ENCODE peak calls at places on chromosomes 2 and 18, in nine cellular contexts. R is stomach, P is K562, O is suprapubic skin, A is SK-N-SH, G is transverse colon, B is sigmoid colon, Y is HepG2, K is H1. Q is an unnamed sample.

GRCh38 chr2:61951876-61952275 is 46.4 kb downstream of the COMMD1 start:
- DNase-seq in R (no peak), P (no peak), O (no peak), A (no peak), G (no peak), B (no peak), Y (no peak), K (no peak), Q (no peak)

GRCh38 chr2:195105581-195105980 is 551.4 kb upstream of the SLC39A10 start:
- DNase-seq in R (no peak), P (no peak), O (no peak), A (no peak), G (no peak), B (no peak), Y (no peak), K (no peak), Q (no peak)

GRCh38 chr18:47683774-47684173 is 246.7 kb downstream of the SMAD2 start:
- DNase-seq in R (no peak), P (no peak), O (no peak), A (no peak), G (no peak), B (no peak), Y (no peak), K (no peak), Q (no peak)

GRCh38 chr2:168323456-168324058 is 76.2 kb upstream of the STK39 start:
- DNase-seq in R (no peak), P (no peak), O (no peak), A (no peak), G (no peak), B (no peak), Y (no peak), K (no peak), Q (no peak)

GRCh38 chr18:12598181-12598921 is 59.6 kb downstream of the SPIRE1 start:
- DNase-seq in R (no peak), P (no peak), O (no peak), A (no peak), G (no peak), B (no peak), Y (no peak), K (no peak), Q (peak)

GRCh38 chr2:236155406-236155805 is 12.8 kb downstream of the GBX2 start:
- DNase-seq in R (no peak), P (no peak), O (no peak), A (no peak), G (no peak), B (peak), Y (no peak), K (no peak), Q (no peak)

GRCh38 chr2:147578529-147578928 is 266.3 kb upstream of the ACVR2A start:
- DNase-seq in R (no peak), P (no peak), O (no peak), A (no peak), G (no peak), B (no peak), Y (no peak), K (no peak), Q (no peak)

GRCh38 chr2:239745386-239745785 is 279.8 kb downstream of the NDUFA10 start:
- DNase-seq in R (no peak), P (no peak), O (no peak), A (no peak), G (no peak), B (no peak), Y (no peak), K (no peak), Q (no peak)

GRCh38 chr2:43255249-43255960 is 29.0 kb upstream of the ZFP36L2 start:
- DNase-seq in R (no peak), P (no peak), O (no peak), A (no peak), G (no peak), B (no peak), Y (peak), K (no peak), Q (no peak)

GRCh38 chr2:181239400-181239799 is 217.8 kb upstream of the ITGA4 start:
- DNase-seq in R (no peak), P (no peak), O (no peak), A (no peak), G (no peak), B (no peak), Y (peak), K (no peak), Q (no peak)

GRCh38 chr2:202030676-202031075 is 3.0 kb upstream of the FZD7 start:
- DNase-seq in R (no peak), P (no peak), O (no peak), A (no peak), G (no peak), B (no peak), Y (no peak), K (no peak), Q (no peak)

GRCh38 chr2:86786001-86786536 is 4.6 kb downstream of the CD8A start:
- DNase-seq in R (no peak), P (no peak), O (no peak), A (no peak), G (no peak), B (no peak), Y (no peak), K (no peak), Q (no peak)

GRCh38 chr2:69693059-69693458 is 48.9 kb upstream of the ANXA4 start:
- DNase-seq in R (no peak), P (no peak), O (no peak), A (no peak), G (no peak), B (no peak), Y (peak), K (no peak), Q (no peak)

GRCh38 chr2:188969236-188970032 is 4.7 kb upstream of the COL3A1 start:
- DNase-seq in R (no peak), P (no peak), O (no peak), A (no peak), G (no peak), B (no peak), Y (no peak), K (no peak), Q (no peak)

GRCh38 chr2:187566266-187566665 is 12.0 kb upstream of the TFPI start:
- DNase-seq in R (no peak), P (no peak), O (no peak), A (no peak), G (no peak), B (no peak), Y (no peak), K (no peak), Q (no peak)

GRCh38 chr2:237806334-237806733 is 7.8 kb downstream of the RBM44 start:
- DNase-seq in R (no peak), P (no peak), O (no peak), A (no peak), G (no peak), B (no peak), Y (no peak), K (no peak), Q (no peak)

GRCh38 chr2:30145826-30146336 is 926 bp upstream of the YPEL5 start:
- DNase-seq in R (no peak), P (no peak), O (no peak), A (no peak), G (no peak), B (no peak), Y (no peak), K (no peak), Q (no peak)

GRCh38 chr18:60506682-60507081 is 134.1 kb upstream of the MC4R start:
- DNase-seq in R (no peak), P (no peak), O (no peak), A (peak), G (no peak), B (no peak), Y (no peak), K (no peak), Q (no peak)

GRCh38 chr2:182866461-182867369 is at the start of gene FRZB:
- DNase-seq in R (peak), P (peak), O (peak), A (peak), G (peak), B (peak), Y (peak), K (peak), Q (peak)

GRCh38 chr2:22604150-22604549 is 780.8 kb upstream of the KLHL29 start:
- DNase-seq in R (no peak), P (no peak), O (no peak), A (no peak), G (no peak), B (no peak), Y (no peak), K (no peak), Q (no peak)

GRCh38 chr2:7572460-7572859 is 655.2 kb downstream of the RNF144A start:
- DNase-seq in R (no peak), P (no peak), O (no peak), A (no peak), G (no peak), B (no peak), Y (no peak), K (no peak), Q (no peak)

GRCh38 chr2:220499281-220499680 is 871.9 kb downstream of the SLC4A3 start:
- DNase-seq in R (no peak), P (no peak), O (no peak), A (no peak), G (no peak), B (no peak), Y (no peak), K (no peak), Q (no peak)

GRCh38 chr2:207632575-207633492 is 7.6 kb upstream of the METTL21A start:
- DNase-seq in R (no peak), P (no peak), O (no peak), A (no peak), G (no peak), B (no peak), Y (peak), K (no peak), Q (no peak)

GRCh38 chr2:210199186-210199765 is 26.0 kb downstream of the ACADL start:
- DNase-seq in R (no peak), P (peak), O (no peak), A (no peak), G (no peak), B (no peak), Y (peak), K (no peak), Q (no peak)

GRCh38 chr2:177828546-177828945 is 244.0 kb downstream of the PDE11A start:
- DNase-seq in R (no peak), P (no peak), O (no peak), A (no peak), G (no peak), B (no peak), Y (no peak), K (no peak), Q (no peak)

GRCh38 chr2:237760506-237761502 is 37.8 kb upstream of the RBM44 start:
- DNase-seq in R (no peak), P (no peak), O (no peak), A (no peak), G (no peak), B (no peak), Y (no peak), K (no peak), Q (no peak)

GRCh38 chr2:231627384-231628156 is 34.9 kb downstream of the TEX44 start:
- DNase-seq in R (no peak), P (no peak), O (no peak), A (no peak), G (no peak), B (no peak), Y (no peak), K (no peak), Q (no peak)

GRCh38 chr2:128654404-128654803 is 335.7 kb upstream of the HS6ST1 start:
- DNase-seq in R (no peak), P (no peak), O (no peak), A (no peak), G (peak), B (no peak), Y (no peak), K (no peak), Q (no peak)

GRCh38 chr18:5851998-5852397 is 43.3 kb downstream of the TMEM200C start:
- DNase-seq in R (no peak), P (no peak), O (no peak), A (no peak), G (no peak), B (no peak), Y (no peak), K (no peak), Q (no peak)

GRCh38 chr2:8819194-8819593 is 18.2 kb downstream of the KIDINS220 start:
- DNase-seq in R (no peak), P (no peak), O (no peak), A (no peak), G (no peak), B (no peak), Y (no peak), K (no peak), Q (no peak)

GRCh38 chr2:26847663-26848335 is at the start of gene DPYSL5:
- DNase-seq in R (no peak), P (peak), O (no peak), A (peak), G (no peak), B (no peak), Y (no peak), K (peak), Q (no peak)

GRCh38 chr2:7010376-7010775 is 93.2 kb downstream of the RNF144A start:
- DNase-seq in R (no peak), P (no peak), O (no peak), A (no peak), G (no peak), B (no peak), Y (no peak), K (no peak), Q (no peak)

GRCh38 chr2:19898592-19899329 is 3.0 kb downstream of the TTC32 start:
- DNase-seq in R (no peak), P (peak), O (no peak), A (peak), G (no peak), B (no peak), Y (no peak), K (no peak), Q (peak)

GRCh38 chr2:19901458-19902271 is at the start of gene TTC32:
- DNase-seq in R (peak), P (peak), O (peak), A (peak), G (peak), B (peak), Y (peak), K (peak), Q (peak)

GRCh38 chr2:19900536-19901200 is 1.1 kb downstream of the TTC32 start:
- DNase-seq in R (no peak), P (peak), O (no peak), A (peak), G (no peak), B (no peak), Y (peak), K (no peak), Q (no peak)

GRCh38 chr2:19901201-19901457 is 654 bp downstream of the TTC32 start:
- DNase-seq in R (no peak), P (no peak), O (no peak), A (no peak), G (no peak), B (no peak), Y (no peak), K (no peak), Q (no peak)

DNA sequence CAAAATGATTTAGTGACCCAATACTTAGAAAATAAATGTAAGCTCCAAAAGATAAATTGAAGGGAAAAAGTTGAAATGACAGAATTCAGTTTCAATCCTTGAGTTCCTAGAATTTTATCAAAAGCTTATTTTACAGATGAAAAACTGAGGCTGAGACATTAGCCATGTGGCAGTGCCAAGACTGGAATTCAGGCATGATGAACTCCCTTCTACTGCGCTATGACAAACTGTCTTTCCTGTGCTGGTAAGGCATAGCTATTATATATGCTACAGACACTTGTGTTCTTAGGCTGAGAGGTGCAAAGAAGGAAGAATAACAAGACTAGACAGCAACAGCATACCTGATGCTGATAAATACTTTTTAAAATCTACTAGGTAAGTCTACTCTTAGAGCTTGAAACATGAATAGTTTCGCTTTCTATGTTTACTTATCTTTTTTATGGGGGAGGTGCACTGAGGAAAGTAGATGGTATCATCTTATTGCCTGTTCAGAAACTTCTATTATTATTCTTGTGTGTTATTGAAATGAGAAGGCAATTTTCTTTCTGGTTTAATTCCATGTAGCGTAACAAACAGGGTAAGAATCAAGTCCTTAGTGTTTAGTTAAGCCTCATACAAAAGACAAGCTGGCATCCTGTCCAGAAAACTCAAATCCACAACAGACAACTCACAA is 1.8 kb downstream of the TTC32 start:
- DNase-seq in R (no peak), P (no peak), O (no peak), A (no peak), G (no peak), B (no peak), Y (peak), K (no peak), Q (no peak)
- H3K27ac ChIP-seq in R (no peak), P (peak), O (peak), A (peak), G (peak), B (peak), Y (peak), K (no peak), Q (peak)

GRCh38 chr2:170214309-170214902 is 36.5 kb downstream of the MYO3B start:
- DNase-seq in R (no peak), P (no peak), O (no peak), A (no peak), G (no peak), B (no peak), Y (no peak), K (peak), Q (no peak)
- TF ChIP-seq POLR2AphosphoS5 in R (no peak), P (no peak), O (no peak), A (no peak), G (no peak), B (no peak), Y (no peak), K (no peak), Q (no peak)

DNA sequence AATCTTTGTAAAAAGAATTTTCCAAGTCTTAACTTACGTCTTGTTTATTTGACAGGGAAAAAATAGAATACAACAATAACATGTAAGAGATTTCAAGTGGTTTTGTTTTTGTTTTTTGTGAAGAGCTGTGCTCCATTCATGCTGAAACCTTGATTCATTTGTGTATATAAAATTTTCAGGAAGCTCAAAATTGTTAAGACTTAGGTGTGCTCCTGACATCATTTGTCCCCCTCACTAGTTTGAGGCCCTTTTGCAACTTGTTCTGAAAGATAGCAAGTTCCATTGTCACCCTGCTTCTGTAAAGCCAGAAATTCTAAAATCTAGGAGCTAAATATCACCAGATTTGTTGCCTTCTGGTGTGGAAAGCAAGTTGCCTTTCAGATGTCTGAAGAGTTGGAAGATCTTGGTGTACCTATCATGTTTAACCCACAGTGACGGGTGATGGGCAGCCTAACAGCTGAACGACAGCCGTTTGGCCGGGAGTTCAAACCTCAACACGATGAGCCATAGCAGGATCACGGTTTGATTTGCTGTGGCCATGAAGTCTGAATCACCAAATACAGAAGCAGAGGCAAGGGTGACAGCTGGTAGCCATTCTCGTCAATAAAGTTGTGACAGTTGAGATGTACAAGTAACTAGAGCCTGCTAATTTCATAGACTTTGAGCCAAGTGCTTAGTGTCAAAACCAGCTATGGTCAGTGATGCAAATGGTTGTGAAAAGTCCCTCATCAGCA is 205.5 kb upstream of the SP5 start:
- DNase-seq in R (no peak), P (no peak), O (no peak), A (no peak), G (no peak), B (no peak), Y (no peak), K (no peak), Q (no peak)
- TF ChIP-seq EP300 in R (no peak), P (no peak), O (no peak), A (no peak), G (no peak), B (no peak), Y (no peak), K (no peak), Q (no peak)

GRCh38 chr2:191202209-191202721 is 42.9 kb upstream of the MYO1B start:
- DNase-seq in R (no peak), P (no peak), O (no peak), A (no peak), G (no peak), B (no peak), Y (no peak), K (no peak), Q (no peak)
- H3K27ac ChIP-seq in R (no peak), P (no peak), O (peak), A (peak), G (no peak), B (peak), Y (no peak), K (no peak), Q (no peak)

GRCh38 chr2:48306409-48307284 is 223.3 kb upstream of the STON1 start:
- DNase-seq in R (no peak), P (no peak), O (no peak), A (no peak), G (no peak), B (no peak), Y (no peak), K (no peak), Q (no peak)
- TF ChIP-seq POLR2AphosphoS5 in R (peak), P (no peak), O (no peak), A (no peak), G (no peak), B (no peak), Y (no peak), K (no peak), Q (no peak)

DNA sequence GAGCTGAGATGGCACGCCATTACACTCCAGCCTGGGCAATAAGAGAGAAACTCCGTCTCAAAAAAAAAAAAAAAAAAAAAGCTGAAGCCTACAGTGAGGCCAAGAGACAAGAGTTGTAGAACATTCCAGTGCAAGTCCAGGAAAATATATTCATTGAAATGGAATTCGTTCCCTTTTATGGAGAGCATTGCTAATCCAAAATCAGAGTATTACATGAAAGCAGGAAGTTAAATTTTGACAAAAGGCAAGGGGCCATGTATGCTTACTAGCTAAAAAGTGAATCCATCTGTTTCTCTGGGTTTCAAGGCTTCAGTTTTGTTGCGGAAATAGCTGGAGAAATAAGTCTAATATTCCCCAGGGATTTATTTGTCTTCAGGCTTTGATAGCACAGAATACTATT is 471.7 kb downstream of the THSD7B start:
- DNase-seq in R (no peak), P (no peak), O (no peak), A (no peak), G (no peak), B (no peak), Y (no peak), K (no peak), Q (no peak)
- TF ChIP-seq EP300 in R (no peak), P (no peak), O (no peak), A (no peak), G (no peak), B (no peak), Y (no peak), K (no peak), Q (no peak)

Q was measured in upper lobe of left lung.